ENCODE peak calls at places on chromosomes 12 and 14, in five cellular contexts. B is neuronal stem cell, H is H1, G is mesenchymal stem cell, K is H9. F is an unnamed sample.

GRCh38 chr14:70754989-70755388 is 54.3 kb downstream of the MAP3K9 start:
- DNase-seq in B (no peak), H (no peak), G (no peak), K (peak), F (no peak)

GRCh38 chr12:2283910-2284309 is 231.1 kb downstream of the CACNA1C start:
- DNase-seq in B (no peak), H (no peak), G (peak), K (no peak), F (no peak)

GRCh38 chr14:36656769-36657408 is 4.8 kb upstream of the PAX9 start:
- DNase-seq in B (no peak), H (peak), G (peak), K (peak), F (no peak)

GRCh38 chr12:27595231-27595642 is 71.2 kb downstream of the PPFIBP1 start:
- DNase-seq in B (peak), H (no peak), G (peak), K (no peak), F (peak)

GRCh38 chr12:124626841-124627502 is 59.6 kb upstream of the NCOR2 start:
- DNase-seq in B (no peak), H (no peak), G (no peak), K (no peak), F (no peak)

GRCh38 chr14:76810953-76811400 is 1.7 kb downstream of the ANGEL1 start:
- DNase-seq in B (no peak), H (no peak), G (peak), K (no peak), F (peak)

GRCh38 chr14:92846162-92846897 is 52.2 kb downstream of the GOLGA5 start:
- DNase-seq in B (no peak), H (no peak), G (peak), K (no peak), F (peak)

GRCh38 chr14:53391156-53391555 is 238.0 kb upstream of the DDHD1 start:
- DNase-seq in B (no peak), H (no peak), G (peak), K (no peak), F (no peak)

GRCh38 chr12:29492884-29493283 is 4.6 kb downstream of the OVCH1 start:
- DNase-seq in B (no peak), H (no peak), G (no peak), K (no peak), F (no peak)

GRCh38 chr14:21428930-21429329 is 27.0 kb downstream of the CHD8 start:
- DNase-seq in B (no peak), H (no peak), G (no peak), K (no peak), F (no peak)

DNA sequence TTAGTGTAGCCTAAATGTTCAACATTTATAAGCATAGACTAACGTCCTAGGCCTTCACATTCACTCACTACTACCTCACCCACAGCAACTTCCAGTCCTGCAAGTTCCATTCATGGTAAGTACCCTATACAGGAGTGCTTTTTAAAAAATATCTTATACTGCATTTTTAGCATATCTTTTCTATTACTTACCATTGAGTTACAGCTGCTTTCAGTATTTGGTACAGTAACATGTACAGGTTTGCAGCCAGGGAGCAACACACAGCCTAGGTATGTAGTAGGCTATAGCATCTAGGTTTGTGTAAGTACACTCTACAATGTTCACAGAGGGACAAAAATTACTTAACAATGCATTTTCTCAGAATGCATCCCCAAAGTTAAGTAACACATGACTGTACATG is 17.4 kb downstream of the IPO8 start:
- DNase-seq in B (no peak), H (no peak), G (no peak), K (no peak), F (peak)
- H2BK12ac ChIP-seq in B (no peak), H (no peak), G (no peak), K (no peak), F (no peak)

GRCh38 chr14:99519931-99520421 is 38.8 kb downstream of the CCNK start:
- DNase-seq in B (no peak), H (no peak), G (no peak), K (no peak), F (no peak)
- H2BK12ac ChIP-seq in B (no peak), H (no peak), G (no peak), K (no peak), F (no peak)

GRCh38 chr12:95690861-95691635 is 99.5 kb downstream of the NTN4 start:
- DNase-seq in B (no peak), H (no peak), G (no peak), K (no peak), F (peak)
- H2BK12ac ChIP-seq in B (no peak), H (no peak), G (no peak), K (no peak), F (no peak)

DNA sequence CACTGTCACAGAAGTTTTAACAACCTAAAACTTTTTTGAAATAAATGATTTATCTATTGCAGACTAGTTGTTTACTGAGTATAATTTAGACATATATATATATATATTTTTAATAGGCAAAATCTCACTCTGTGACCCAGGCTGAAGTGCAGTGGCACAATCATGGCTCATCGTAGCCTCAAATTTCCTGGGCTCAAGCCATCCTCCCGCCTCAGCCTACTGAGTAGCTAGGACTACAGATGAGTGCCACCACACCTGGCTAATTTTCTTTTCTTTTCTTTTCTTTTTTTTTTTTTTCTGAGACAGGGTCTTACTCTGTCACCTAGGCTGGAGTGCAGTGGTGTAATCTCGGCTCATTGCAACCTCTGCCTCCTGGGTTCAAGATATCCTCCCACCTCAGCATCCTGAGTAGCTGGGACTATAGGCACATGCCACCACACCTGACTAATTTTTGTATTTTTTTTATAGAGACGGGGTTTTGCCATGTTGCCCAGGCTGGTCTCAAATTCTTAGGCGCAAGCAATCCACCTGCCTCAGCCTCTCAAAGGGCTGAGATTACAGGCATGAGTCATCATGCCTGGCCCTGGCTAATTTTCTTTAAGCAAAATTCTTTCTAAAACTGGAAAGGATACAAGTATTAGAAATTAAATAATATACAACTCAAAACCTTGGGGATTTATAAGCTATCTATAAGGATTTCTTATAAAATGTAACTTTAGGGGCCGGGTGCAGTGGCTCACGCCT is 23.1 kb downstream of the EEA1 start:
- DNase-seq in B (no peak), H (no peak), G (no peak), K (no peak), F (no peak)
- H2BK12ac ChIP-seq in B (no peak), H (no peak), G (no peak), K (no peak), F (no peak)